ENCODE peak calls at places on chromosomes 5 and 9, in five cellular contexts. S is stomach; C is heart left ventricle; T is hepatocyte; Q is naive thymus-derived CD4-positive, alpha-beta T cell. Y is an unnamed sample.

GRCh38 chr5:16082053-16082452 is 97.5 kb downstream of the MARCHF11 start:
- DNase-seq in S (no peak), C (no peak), T (no peak), Q (no peak), Y (no peak)

GRCh38 chr5:113806250-113806649 is 292.8 kb downstream of the YTHDC2 start:
- DNase-seq in S (no peak), C (no peak), T (no peak), Q (no peak), Y (no peak)

GRCh38 chr5:151332857-151333256 is 14.5 kb downstream of the SLC36A2 start:
- DNase-seq in S (no peak), C (no peak), T (no peak), Q (no peak), Y (no peak)

GRCh38 chr9:120914953-120915352 is 11.6 kb downstream of the TRAF1 start:
- DNase-seq in S (no peak), C (no peak), T (no peak), Q (no peak), Y (no peak)

GRCh38 chr5:173925449-173926071 is 37.4 kb downstream of the CPEB4 start:
- DNase-seq in S (no peak), C (peak; percentile 62), T (peak; percentile 36), Q (peak; percentile 29), Y (peak; percentile 40)

GRCh38 chr5:98774192-98775046 is 956 bp downstream of the RGMB start:
- DNase-seq in S (peak; percentile 72), C (peak; percentile 59), T (peak; percentile 85), Q (peak; percentile 65), Y (peak; percentile 58)

GRCh38 chr9:136754059-136754572 is 3.9 kb downstream of the LCN8 start:
- DNase-seq in S (no peak), C (peak; percentile 18), T (no peak), Q (no peak), Y (no peak)

GRCh38 chr9:127557466-127557869 is 54.6 kb upstream of the STXBP1 start:
- DNase-seq in S (no peak), C (no peak), T (peak; percentile 49), Q (no peak), Y (no peak)

GRCh38 chr9:21782207-21782606 is 20.2 kb upstream of the MTAP start:
- DNase-seq in S (no peak), C (no peak), T (no peak), Q (no peak), Y (no peak)

GRCh38 chr5:149282027-149282965 is 10.6 kb downstream of the AFAP1L1 start:
- DNase-seq in S (no peak), C (peak; percentile 57), T (no peak), Q (no peak), Y (no peak)

GRCh38 chr9:99722852-99723251 is 98.8 kb upstream of the NR4A3 start:
- DNase-seq in S (no peak), C (no peak), T (no peak), Q (no peak), Y (no peak)

GRCh38 chr5:145236127-145236526 is 599.0 kb downstream of the PRELID2 start:
- DNase-seq in S (no peak), C (no peak), T (no peak), Q (no peak), Y (no peak)

GRCh38 chr9:129126789-129127618 is 15.8 kb downstream of the PTPA start:
- DNase-seq in S (no peak), C (no peak), T (no peak), Q (no peak), Y (no peak)

GRCh38 chr5:132473019-132473531 is 17.5 kb downstream of the IRF1 start:
- DNase-seq in S (peak; percentile 51), C (no peak), T (no peak), Q (peak; percentile 87), Y (peak; percentile 90)

GRCh38 chr5:63128018-63128417 is 549.4 kb downstream of the LRRC70 start:
- DNase-seq in S (no peak), C (no peak), T (no peak), Q (no peak), Y (no peak)

GRCh38 chr5:159175547-159175946 is 33.8 kb downstream of the RNF145 start:
- DNase-seq in S (no peak), C (no peak), T (peak; percentile 22), Q (peak; percentile 31), Y (peak; percentile 33)

GRCh38 chr5:87499478-87500410 is 87.0 kb upstream of the CCNH start:
- DNase-seq in S (no peak), C (no peak), T (no peak), Q (no peak), Y (no peak)

GRCh38 chr5:14118551-14119320 is 24.4 kb upstream of the TRIO start:
- DNase-seq in S (no peak), C (peak; percentile 57), T (no peak), Q (no peak), Y (no peak)

GRCh38 chr9:35490155-35490909 is 421 bp downstream of the RUSC2 start:
- DNase-seq in S (no peak), C (peak; percentile 38), T (peak; percentile 51), Q (no peak), Y (no peak)

GRCh38 chr5:159163700-159164044 is 45.7 kb downstream of the RNF145 start:
- DNase-seq in S (no peak), C (no peak), T (no peak), Q (no peak), Y (no peak)

GRCh38 chr5:68214472-68215207 is 916 bp upstream of the PIK3R1 start:
- DNase-seq in S (no peak), C (no peak), T (peak; percentile 32), Q (peak; percentile 5), Y (no peak)

GRCh38 chr9:88586452-88586851 is 51.5 kb downstream of the NXNL2 start:
- DNase-seq in S (no peak), C (no peak), T (no peak), Q (no peak), Y (no peak)

GRCh38 chr5:88952996-88953643 is 70.1 kb upstream of the MEF2C start:
- DNase-seq in S (no peak), C (no peak), T (no peak), Q (no peak), Y (no peak)

GRCh38 chr9:95406114-95406513 is 88.6 kb upstream of the FANCC start:
- DNase-seq in S (no peak), C (no peak), T (peak; percentile 52), Q (no peak), Y (no peak)

GRCh38 chr5:122264610-122265009 is 47.4 kb upstream of the SNCAIP start:
- DNase-seq in S (no peak), C (no peak), T (no peak), Q (no peak), Y (no peak)

GRCh38 chr9:106069241-106069640 is 374.9 kb downstream of the TMEM38B start:
- DNase-seq in S (no peak), C (no peak), T (no peak), Q (no peak), Y (no peak)

GRCh38 chr5:53350991-53351770 is 129.2 kb upstream of the FST start:
- DNase-seq in S (no peak), C (no peak), T (no peak), Q (no peak), Y (no peak)

GRCh38 chr5:102583663-102584062 is 84.9 kb upstream of the SLCO6A1 start:
- DNase-seq in S (no peak), C (no peak), T (peak; percentile 21), Q (no peak), Y (no peak)

DNA sequence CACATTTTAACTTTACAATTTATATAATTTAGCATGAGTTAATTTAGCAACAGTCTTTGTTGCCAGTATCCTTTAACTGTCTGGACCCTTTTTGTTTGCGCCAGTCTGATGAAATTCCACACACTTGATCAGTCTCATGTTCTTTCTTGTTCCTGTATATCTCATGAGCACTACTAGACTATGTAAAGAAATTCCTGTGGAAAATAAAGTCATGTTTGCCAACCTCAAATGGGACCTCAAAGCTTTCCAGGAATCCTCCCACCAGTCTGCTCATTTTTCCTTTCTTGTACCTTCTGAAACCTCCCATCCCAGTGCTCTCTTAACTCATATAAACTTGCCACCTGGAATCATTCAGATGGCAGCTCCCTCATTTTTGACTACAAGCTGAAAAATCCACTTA is 8.0 kb downstream of the DMXL1 start:
- DNase-seq in S (no peak), C (no peak), T (no peak), Q (no peak), Y (no peak)
- H3K27ac ChIP-seq in S (no peak overlapping the region), C (no peak overlapping the region), T (peak overlapping the region; percentile 37), Q (no peak overlapping the region), Y (no peak overlapping the region)

DNA sequence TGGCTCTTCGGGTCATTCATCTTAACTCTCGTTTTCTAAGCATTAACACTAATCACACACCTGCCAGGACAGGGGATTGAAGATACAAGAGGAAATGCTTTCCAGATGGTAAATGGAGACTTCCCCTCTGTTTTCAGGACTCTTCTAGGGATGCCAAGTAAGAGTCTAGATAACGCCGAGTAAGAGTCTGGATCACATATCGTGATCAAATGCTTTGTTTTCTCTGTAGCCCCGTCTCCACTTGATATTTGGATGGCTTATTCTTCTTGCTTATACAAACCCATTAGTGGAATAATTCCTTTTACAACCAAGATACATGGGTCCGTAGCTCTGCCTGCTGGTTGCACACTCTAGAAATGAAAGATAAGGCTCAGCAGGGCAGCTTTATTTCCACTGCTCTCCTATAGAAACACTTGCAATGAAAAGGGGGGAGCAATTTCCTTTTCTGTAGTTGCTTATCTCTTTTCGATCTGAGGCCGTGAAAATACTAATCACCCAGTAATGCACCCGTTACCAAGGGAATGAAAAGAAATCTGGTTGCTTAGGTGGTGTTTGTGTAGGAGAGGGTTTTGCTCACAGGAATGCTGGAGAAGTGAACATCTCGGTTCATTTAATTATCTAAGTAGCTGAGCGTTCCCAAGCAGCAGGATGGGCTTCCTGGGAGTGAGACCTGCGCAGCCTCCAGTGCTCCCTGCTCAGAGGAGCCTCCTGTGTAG is 131.6 kb downstream of the ADAMTS16 start:
- DNase-seq in S (no peak), C (no peak), T (peak; percentile 23), Q (no peak), Y (no peak)
- H3K27ac ChIP-seq in S (no peak overlapping the region), C (no peak overlapping the region), T (peak overlapping the region; percentile 40), Q (no peak overlapping the region), Y (no peak overlapping the region)

DNA sequence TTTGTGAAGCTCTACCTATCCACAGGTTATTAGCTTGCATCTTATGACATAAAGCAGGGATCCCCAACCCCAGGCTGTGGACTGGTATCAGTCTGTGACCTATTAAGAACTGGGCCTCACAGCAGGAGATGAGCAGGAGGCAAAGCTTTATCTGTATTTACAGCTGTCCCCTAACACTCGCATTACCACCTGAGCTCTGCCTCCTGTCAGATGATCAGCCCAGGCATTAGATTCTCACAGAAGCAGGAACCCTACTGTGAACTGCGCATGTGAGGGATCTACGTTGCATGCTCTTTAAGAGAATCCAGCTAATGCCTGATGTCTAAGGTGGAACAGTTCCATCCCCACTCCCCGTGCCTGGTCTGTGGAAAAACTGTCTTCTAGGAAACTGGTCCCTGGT is 19.7 kb downstream of the FBXW11 start:
- DNase-seq in S (no peak), C (no peak), T (no peak), Q (no peak), Y (no peak)
- H3K27ac ChIP-seq in S (no peak overlapping the region), C (no peak overlapping the region), T (no peak overlapping the region), Q (no peak overlapping the region), Y (no peak overlapping the region)

GRCh38 chr5:73939535-73939934 is 313.5 kb downstream of the ARHGEF28 start:
- DNase-seq in S (no peak), C (no peak), T (no peak), Q (no peak), Y (no peak)

GRCh38 chr5:73938938-73939320 is 312.9 kb downstream of the ARHGEF28 start:
- DNase-seq in S (no peak), C (no peak), T (no peak), Q (no peak), Y (no peak)

GRCh38 chr5:73938280-73938937 is 312.4 kb downstream of the ARHGEF28 start:
- DNase-seq in S (no peak), C (no peak), T (no peak), Q (no peak), Y (no peak)

GRCh38 chr5:73940026-73940425 is 314.0 kb downstream of the ARHGEF28 start:
- DNase-seq in S (no peak), C (no peak), T (no peak), Q (no peak), Y (no peak)

GRCh38 chr5:73935719-73936118 is 309.7 kb downstream of the ARHGEF28 start:
- DNase-seq in S (no peak), C (no peak), T (no peak), Q (no peak), Y (no peak)
- H3K27ac ChIP-seq in S (no peak overlapping the region), C (no peak overlapping the region), T (no peak overlapping the region), Q (no peak overlapping the region), Y (no peak overlapping the region)

Y was measured in CD4-positive, alpha-beta memory T cell.